ENCODE peak calls at places on chromosome 11, in four cellular contexts. S is pancreas; U is naive thymus-derived CD4-positive, alpha-beta T cell; A is fibroblast of lung. K is an unnamed sample.

GRCh38 chr11:35214792-35215193 is 75.8 kb downstream of the CD44 start:
- DNase-seq in S (no peak), U (no peak), A (peak), K (no peak)

GRCh38 chr11:68528630-68529029 is 68.1 kb downstream of the PPP6R3 start:
- DNase-seq in S (no peak), U (peak), A (no peak), K (no peak)

GRCh38 chr11:10897150-10897549 is 39.3 kb upstream of the ZBED5 start:
- DNase-seq in S (no peak), U (no peak), A (no peak), K (no peak)

GRCh38 chr11:104665631-104666030 is 232.6 kb downstream of the CASP12 start:
- DNase-seq in S (no peak), U (no peak), A (peak), K (no peak)

GRCh38 chr11:10762913-10763421 is 11.9 kb downstream of the CTR9 start:
- DNase-seq in S (no peak), U (no peak), A (no peak), K (no peak)

GRCh38 chr11:45982656-45983470 is 60.4 kb downstream of the LARGE2 start:
- DNase-seq in S (no peak), U (no peak), A (peak), K (no peak)

GRCh38 chr11:92552942-92553341 is 328.3 kb downstream of the FAT3 start:
- DNase-seq in S (no peak), U (no peak), A (no peak), K (no peak)

GRCh38 chr11:60847281-60847680 is 5.4 kb downstream of the CCDC86 start:
- DNase-seq in S (no peak), U (no peak), A (no peak), K (no peak)

GRCh38 chr11:121416909-121417567 is 35.1 kb upstream of the SORL1 start:
- DNase-seq in S (peak), U (peak), A (peak), K (peak)

GRCh38 chr11:99739464-99740089 is 718.8 kb downstream of the CNTN5 start:
- DNase-seq in S (no peak), U (no peak), A (peak), K (no peak)

GRCh38 chr11:41996558-41996957 is 537.1 kb upstream of the LRRC4C start:
- DNase-seq in S (no peak), U (no peak), A (peak), K (no peak)

GRCh38 chr11:90218606-90219005 is 4.2 kb downstream of the CHORDC1 start:
- DNase-seq in S (no peak), U (no peak), A (no peak), K (no peak)

GRCh38 chr11:100872951-100873350 is 185.9 kb downstream of the ARHGAP42 start:
- DNase-seq in S (no peak), U (no peak), A (peak), K (no peak)

GRCh38 chr11:8365542-8365941 is 101.9 kb upstream of the LMO1 start:
- DNase-seq in S (peak), U (no peak), A (no peak), K (no peak)

GRCh38 chr11:14620027-14620511 is 23.5 kb upstream of the PDE3B start:
- DNase-seq in S (no peak), U (no peak), A (no peak), K (no peak)

GRCh38 chr11:47418454-47419259 is 7.6 kb downstream of the PSMC3 start:
- DNase-seq in S (no peak), U (no peak), A (no peak), K (no peak)
- H3K27ac ChIP-seq in S (no peak), U (no peak), A (no peak), K (no peak)

GRCh38 chr11:133522344-133522743 is 10.0 kb downstream of the OPCML start:
- DNase-seq in S (no peak), U (no peak), A (no peak), K (no peak)

GRCh38 chr11:133516845-133517244 is 15.5 kb downstream of the OPCML start:
- DNase-seq in S (no peak), U (no peak), A (no peak), K (no peak)

GRCh38 chr11:133519560-133519959 is 12.7 kb downstream of the OPCML start:
- DNase-seq in S (no peak), U (no peak), A (no peak), K (no peak)

GRCh38 chr11:133520707-133521106 is 11.6 kb downstream of the OPCML start:
- DNase-seq in S (no peak), U (no peak), A (no peak), K (no peak)

GRCh38 chr11:133518702-133519264 is 13.5 kb downstream of the OPCML start:
- DNase-seq in S (no peak), U (no peak), A (no peak), K (no peak)
- H3K27ac ChIP-seq in S (no peak), U (no peak), A (no peak), K (no peak)

GRCh38 chr11:70476669-70477068 is 78.3 kb downstream of the CTTN start:
- DNase-seq in S (no peak), U (no peak), A (no peak), K (no peak)
- H3K27ac ChIP-seq in S (no peak), U (no peak), A (no peak), K (no peak)

DNA sequence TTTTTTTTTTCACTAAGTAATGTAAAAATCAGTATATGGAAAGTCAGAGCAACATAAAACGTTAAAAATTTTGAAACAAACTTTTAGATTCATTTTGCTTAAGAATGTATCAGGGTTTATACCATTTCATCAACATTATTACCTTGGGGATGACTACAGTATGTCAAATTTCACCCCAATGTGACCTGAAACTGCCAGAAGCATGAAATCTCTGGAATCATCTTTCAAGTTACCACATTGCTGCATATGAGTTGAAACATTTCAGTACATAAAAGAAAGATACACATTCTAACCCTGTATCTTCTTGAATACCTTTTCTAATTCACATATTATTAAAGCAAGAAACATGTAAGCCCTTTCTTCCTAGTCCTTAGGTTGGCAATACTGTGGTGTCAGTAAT is 32.8 kb downstream of the MAML2 start:
- DNase-seq in S (no peak), U (no peak), A (no peak), K (no peak)
- H3K27ac ChIP-seq in S (no peak), U (peak), A (no peak), K (no peak)

DNA sequence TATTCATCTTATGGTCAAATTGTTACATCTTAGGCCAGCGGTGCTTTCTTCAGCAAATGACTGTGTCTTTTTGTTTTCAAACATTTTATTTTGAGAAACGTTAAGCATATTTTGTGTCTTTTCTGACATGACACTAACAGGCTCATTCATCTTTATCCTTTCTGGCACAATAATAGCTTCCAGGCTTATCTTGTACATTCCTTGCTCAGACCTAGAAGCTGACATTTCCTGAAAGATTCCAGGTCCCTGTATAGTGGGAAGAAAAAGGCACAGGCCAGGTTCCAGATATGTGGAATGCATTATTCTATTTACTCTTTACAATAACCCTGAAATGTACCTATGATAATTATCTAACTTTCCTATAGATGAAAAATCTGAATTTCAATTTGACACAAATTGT is 379.1 kb upstream of the B3GAT1 start:
- DNase-seq in S (no peak), U (no peak), A (no peak), K (no peak)
- H3K27ac ChIP-seq in S (no peak), U (no peak), A (no peak), K (no peak)

GRCh38 chr11:75603791-75604736 is 42.0 kb downstream of the SERPINH1 start:
- DNase-seq in S (no peak), U (no peak), A (peak), K (no peak)
- H3K27ac ChIP-seq in S (no peak), U (no peak), A (peak), K (no peak)

DNA sequence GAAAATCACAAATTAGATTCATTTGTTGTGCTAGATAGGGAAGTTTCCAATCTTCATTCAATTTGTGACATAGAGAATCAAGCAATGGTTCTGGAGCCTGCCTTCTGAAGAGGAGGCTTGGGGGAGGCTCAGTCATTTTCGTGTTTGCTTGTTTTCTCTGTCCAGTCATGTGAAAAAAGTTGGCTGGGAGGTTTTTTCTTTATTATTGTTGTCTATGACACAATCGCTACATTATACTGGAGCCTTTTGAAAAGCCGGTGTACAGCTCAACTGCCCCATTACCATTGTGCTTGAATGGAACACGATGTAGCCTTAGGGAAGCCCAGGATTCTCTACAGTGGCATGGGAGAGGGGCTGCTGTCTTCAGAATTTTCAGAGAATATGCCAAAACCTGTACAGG is 57.9 kb upstream of the NCAM1 start:
- DNase-seq in S (no peak), U (no peak), A (no peak), K (peak)
- H3K27ac ChIP-seq in S (no peak), U (no peak), A (no peak), K (peak)

GRCh38 chr11:108817971-108818370 is 153.1 kb downstream of the DDX10 start:
- DNase-seq in S (no peak), U (no peak), A (no peak), K (no peak)
- H3K27ac ChIP-seq in S (no peak), U (no peak), A (no peak), K (no peak)

GRCh38 chr11:534592-535518 is 521 bp downstream of the HRAS start:
- DNase-seq in S (peak), U (peak), A (peak), K (peak)

GRCh38 chr11:535519-536454 is at the start of gene HRAS:
- DNase-seq in S (peak), U (peak), A (peak), K (peak)

GRCh38 chr11:537622-538430 is 499 bp downstream of the LRRC56 start:
- DNase-seq in S (peak), U (no peak), A (no peak), K (no peak)

GRCh38 chr11:538431-539051 is 1.2 kb downstream of the LRRC56 start:
- DNase-seq in S (no peak), U (no peak), A (no peak), K (no peak)

DNA sequence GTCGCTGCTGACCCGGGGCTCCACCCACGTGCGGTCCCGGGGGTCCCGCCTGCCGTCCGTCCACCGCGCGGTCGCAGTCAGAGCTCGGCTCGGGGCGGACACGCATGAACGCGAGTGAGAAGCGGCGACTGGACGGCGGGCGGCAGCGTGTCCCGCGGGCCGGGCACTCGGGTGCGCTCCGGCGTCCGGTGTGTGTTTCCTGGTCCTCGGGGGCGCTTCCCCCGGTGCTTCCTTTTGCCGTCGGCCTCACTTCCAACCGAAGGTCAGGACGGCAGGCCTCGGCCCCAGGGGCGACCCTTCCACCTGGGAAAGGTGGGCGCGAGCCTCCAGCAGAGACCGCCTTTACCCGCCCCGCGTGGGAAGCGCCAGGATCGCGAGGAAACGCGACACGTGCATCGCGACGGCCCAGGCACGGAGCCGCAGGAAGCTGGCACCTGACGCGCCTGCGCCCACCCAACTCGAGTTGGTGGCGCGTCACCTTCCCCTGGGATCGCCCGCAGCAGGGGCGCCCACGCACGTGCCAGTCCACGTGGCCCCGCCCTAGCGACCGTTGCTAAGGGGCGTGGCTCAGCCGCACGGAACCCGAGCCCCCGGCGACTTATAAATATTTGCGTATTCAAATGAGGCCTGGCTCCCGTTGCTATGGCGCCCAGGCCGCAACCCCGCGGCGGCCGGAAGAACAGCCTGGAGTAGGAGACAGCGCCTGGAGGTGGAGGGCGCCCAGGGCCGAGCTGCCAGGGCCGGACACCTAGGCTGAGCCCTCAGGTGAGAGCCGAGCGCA is at the start of gene LRRC56:
- DNase-seq in S (peak), U (peak), A (peak), K (peak)
- H3K27ac ChIP-seq in S (peak), U (peak), A (peak), K (peak)

GRCh38 chr11:2713069-2713468 is 13.3 kb upstream of the KCNQ1OT1 start:
- DNase-seq in S (no peak), U (no peak), A (no peak), K (no peak)
- H3K27ac ChIP-seq in S (no peak), U (no peak), A (no peak), K (no peak)